ENCODE peak calls at places on chromosomes 16 and 17, in four cellular contexts. W is H1, Q is HCT116, Y is GM12878. P is an unnamed sample.
A peak's percentile ranks its signal among the peaks of the same experiment; 100 is the strongest.

GRCh38 chr16:23670137-23670776 is 8.4 kb upstream of the PLK1 start:
- DNase-seq in W (no peak), Q (no peak), Y (peak; percentile 77), P (no peak)

GRCh38 chr17:80045703-80046102 is 9.3 kb downstream of the CCDC40 start:
- DNase-seq in W (no peak), Q (no peak), Y (no peak), P (no peak)

GRCh38 chr16:610513-611381 is 20.0 kb upstream of the WFIKKN1 start:
- DNase-seq in W (no peak), Q (no peak), Y (no peak), P (no peak)

GRCh38 chr17:79874329-79874981 is 35.2 kb upstream of the CBX4 start:
- DNase-seq in W (no peak), Q (peak; percentile 72), Y (no peak), P (peak; percentile 64)

GRCh38 chr17:13209091-13209490 is 191.3 kb upstream of the ELAC2 start:
- DNase-seq in W (no peak), Q (no peak), Y (no peak), P (no peak)

GRCh38 chr17:74738051-74738996 is 1.3 kb downstream of the RAB37 start:
- DNase-seq in W (no peak), Q (no peak), Y (peak; percentile 60), P (no peak)

GRCh38 chr16:82263456-82264159 is 93.6 kb upstream of the MPHOSPH6 start:
- DNase-seq in W (no peak), Q (peak; percentile 53), Y (peak; percentile 5), P (peak; percentile 89)

GRCh38 chr17:72952641-72953313 is 139.7 kb downstream of the SLC39A11 start:
- DNase-seq in W (no peak), Q (no peak), Y (no peak), P (no peak)

GRCh38 chr17:55601874-55602364 is 90.7 kb upstream of the SMIM36 start:
- DNase-seq in W (peak; percentile 21), Q (peak; percentile 41), Y (no peak), P (peak; percentile 16)

GRCh38 chr17:73914536-73915274 is 270.5 kb upstream of the SDK2 start:
- DNase-seq in W (no peak), Q (no peak), Y (no peak), P (no peak)

GRCh38 chr16:11256657-11257130 is 690 bp upstream of the SOCS1 start:
- DNase-seq in W (no peak), Q (no peak), Y (no peak), P (peak; percentile 67)

GRCh38 chr17:27209316-27209715 is 84.6 kb upstream of the WSB1 start:
- DNase-seq in W (no peak), Q (no peak), Y (no peak), P (no peak)

GRCh38 chr17:30336369-30337171 is 2.7 kb upstream of the TMIGD1 start:
- DNase-seq in W (peak; percentile 9), Q (peak; percentile 79), Y (no peak), P (peak; percentile 69)

GRCh38 chr17:65231086-65231485 is 93.9 kb downstream of the RGS9 start:
- DNase-seq in W (no peak), Q (peak; percentile 22), Y (no peak), P (no peak)

GRCh38 chr17:82278786-82279379 is 5.4 kb upstream of the CSNK1D start:
- DNase-seq in W (no peak), Q (no peak), Y (no peak), P (no peak)

GRCh38 chr17:7045492-7046126 is 1.7 kb upstream of the SLC16A11 start:
- DNase-seq in W (no peak), Q (peak; percentile 67), Y (peak; percentile 53), P (no peak)

GRCh38 chr16:456891-457483 is 31.5 kb downstream of the RAB11FIP3 start:
- DNase-seq in W (no peak), Q (no peak), Y (no peak), P (peak; percentile 67)

GRCh38 chr17:35726609-35727460 is 4.6 kb upstream of the RASL10B start:
- DNase-seq in W (no peak), Q (no peak), Y (no peak), P (no peak)

GRCh38 chr17:72063262-72063661 is 57.6 kb upstream of the SOX9 start:
- DNase-seq in W (no peak), Q (no peak), Y (no peak), P (no peak)

GRCh38 chr17:1252203-1252608 is 18.0 kb upstream of the BHLHA9 start:
- DNase-seq in W (no peak), Q (no peak), Y (no peak), P (no peak)

DNA sequence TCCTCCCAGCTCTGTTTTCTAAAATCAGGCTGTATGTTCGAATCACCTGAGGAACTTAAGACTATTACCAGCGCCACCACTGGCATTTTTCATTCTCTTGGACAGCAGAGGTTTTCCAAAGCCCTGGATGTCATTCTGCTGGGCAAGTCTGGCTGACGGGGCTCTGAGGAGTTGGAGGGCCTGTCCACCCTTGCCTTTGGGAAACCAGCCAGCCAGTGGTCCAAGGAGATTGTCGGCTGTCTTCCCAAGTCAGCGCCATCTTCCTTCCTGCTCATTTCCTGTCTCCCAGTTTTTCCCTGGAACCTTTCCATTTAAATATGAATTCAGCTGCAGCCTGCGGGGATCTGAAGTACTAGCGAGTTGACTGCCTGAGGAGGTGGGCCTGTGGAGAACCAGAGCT is 258.3 kb downstream of the PRKCA start:
- DNase-seq in W (no peak), Q (no peak), Y (no peak), P (no peak)
- TF ChIP-seq EGR1 in W (no peak), Q (no peak), Y (no peak), P (no peak)

GRCh38 chr17:45229681-45230409 is 8.2 kb downstream of the FMNL1 start:
- DNase-seq in W (no peak), Q (no peak), Y (no peak), P (no peak)
- TF ChIP-seq EGR1 in W (no peak), Q (no peak), Y (no peak), P (no peak)

DNA sequence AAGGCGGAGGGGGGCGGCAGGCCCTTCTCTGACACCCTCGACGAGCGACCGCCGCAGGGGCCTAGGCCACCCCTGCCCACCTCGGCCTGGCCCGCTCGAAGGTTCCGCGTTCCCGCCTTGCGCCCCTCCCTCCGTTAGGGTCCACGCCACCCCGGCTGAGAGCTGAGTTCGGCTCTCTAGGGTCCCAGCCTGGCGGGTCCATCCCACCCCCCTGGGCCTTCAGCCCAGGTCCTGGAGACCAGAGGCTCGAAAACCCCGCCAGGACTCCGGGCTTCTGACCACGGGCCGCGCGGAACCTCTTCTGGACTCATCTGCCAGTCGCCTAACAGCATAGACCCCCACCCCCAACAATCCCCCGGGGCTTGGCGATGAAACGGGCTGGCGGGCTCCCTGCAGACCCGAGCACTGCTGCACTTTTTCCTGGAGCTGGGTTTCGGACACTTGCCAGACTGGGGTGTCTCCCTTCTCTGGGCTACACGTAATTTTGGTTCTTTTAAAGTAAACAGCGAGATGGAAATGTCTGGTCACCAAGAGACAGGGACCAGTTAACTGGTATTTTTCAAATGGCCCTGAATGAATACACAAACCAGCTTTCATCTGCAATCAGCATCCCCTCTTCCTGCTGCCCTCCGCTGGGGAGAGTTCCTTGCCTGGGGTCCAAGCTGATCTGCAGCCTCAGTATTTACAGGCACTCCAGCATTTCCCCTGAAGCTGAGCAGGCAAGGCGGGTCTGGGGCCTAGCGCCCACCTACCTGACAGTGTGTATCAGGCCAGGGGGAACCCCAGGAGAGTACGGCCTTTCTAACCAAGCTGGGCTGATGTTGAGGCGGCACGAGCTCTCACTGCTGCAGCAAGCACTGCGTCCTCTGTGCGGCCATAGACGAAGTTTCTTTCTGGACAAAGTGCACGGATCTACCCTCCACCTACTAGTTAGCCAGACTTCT is 597 bp upstream of the TRIM65 start:
- DNase-seq in W (no peak), Q (no peak), Y (no peak), P (no peak)
- TF ChIP-seq EGR1 in W (no peak), Q (no peak), Y (no peak), P (no peak)

DNA sequence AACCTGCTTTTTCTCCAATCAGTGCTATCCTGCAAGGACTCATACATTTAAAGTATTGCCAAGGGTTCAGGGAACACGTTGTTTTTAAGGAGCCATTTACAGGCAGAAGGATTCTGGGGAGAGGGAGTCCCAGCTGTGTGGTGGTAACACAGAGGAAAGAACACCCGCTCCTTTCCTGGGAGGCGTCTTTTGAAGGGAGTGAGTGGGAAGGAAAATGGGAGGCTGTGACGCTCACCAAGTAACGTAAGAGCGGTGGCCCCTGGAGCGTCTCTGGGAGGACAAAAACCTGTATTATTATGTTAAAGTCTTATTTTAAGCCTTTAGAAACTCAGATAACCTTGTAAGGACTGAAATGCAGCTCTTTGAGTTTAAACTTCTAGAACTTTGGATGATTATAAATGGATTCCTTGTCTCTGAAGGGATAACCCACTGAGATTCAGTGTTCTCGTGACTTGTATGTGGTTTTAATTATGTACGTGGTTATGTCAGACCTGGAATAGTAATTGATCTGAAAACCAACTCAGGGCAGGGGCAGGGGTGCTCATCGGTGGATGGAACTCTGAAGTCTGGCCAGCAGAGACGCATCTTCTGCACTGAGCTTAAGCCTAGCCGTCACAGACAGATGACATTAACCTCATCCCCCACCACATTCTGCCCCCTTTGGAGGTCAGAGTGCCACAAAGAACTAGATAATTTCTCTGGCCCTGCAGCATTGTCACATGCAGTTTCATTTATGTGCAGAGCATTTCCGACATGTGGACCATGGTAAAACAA is 41.9 kb upstream of the SLC12A3 start:
- DNase-seq in W (no peak), Q (no peak), Y (no peak), P (no peak)
- TF ChIP-seq EGR1 in W (no peak), Q (no peak), Y (no peak), P (no peak)